ENCODE peak calls at places on chromosomes 6 and 20, in seven cellular contexts. X is lower lobe of right lung, L is stomach, A is PC-3, W is neural crest cell, B is Panc1, J is GM23338. V is an unnamed sample.

GRCh38 chr6:123044341-123044860 is 48.4 kb downstream of the CLVS2 start:
- DNase-seq in X (no peak), L (no peak), A (no peak), W (no peak), B (no peak), J (no peak), V (no peak)

GRCh38 chr6:170260686-170261085 is 30.2 kb downstream of the DLL1 start:
- DNase-seq in X (no peak), L (no peak), A (peak), W (no peak), B (no peak), J (no peak), V (no peak)

GRCh38 chr6:5471637-5472430 is 210.5 kb downstream of the FARS2 start:
- DNase-seq in X (no peak), L (no peak), A (peak), W (peak), B (no peak), J (peak), V (no peak)

GRCh38 chr6:10505529-10505928 is 15.6 kb upstream of the GCNT2 start:
- DNase-seq in X (no peak), L (no peak), A (no peak), W (no peak), B (no peak), J (peak), V (no peak)

GRCh38 chr6:148166339-148166949 is 176.2 kb upstream of the SASH1 start:
- DNase-seq in X (no peak), L (no peak), A (peak), W (no peak), B (no peak), J (peak), V (no peak)

GRCh38 chr6:144543006-144543871 is 258.1 kb downstream of the UTRN start:
- DNase-seq in X (no peak), L (no peak), A (peak), W (no peak), B (peak), J (peak), V (no peak)

GRCh38 chr6:45965007-45965406 is 50.7 kb downstream of the CLIC5 start:
- DNase-seq in X (no peak), L (no peak), A (peak), W (no peak), B (no peak), J (no peak), V (no peak)

GRCh38 chr20:20480689-20481088 is 112.8 kb downstream of the INSM1 start:
- DNase-seq in X (no peak), L (no peak), A (peak), W (no peak), B (no peak), J (no peak), V (peak)

GRCh38 chr6:108874470-108875160 is 26.4 kb downstream of the ARMC2 start:
- DNase-seq in X (no peak), L (no peak), A (no peak), W (no peak), B (no peak), J (no peak), V (no peak)

GRCh38 chr6:52164319-52165094 is 21.7 kb upstream of the IL17A start:
- DNase-seq in X (no peak), L (no peak), A (no peak), W (no peak), B (no peak), J (no peak), V (no peak)

GRCh38 chr20:51258582-51259175 is 235.8 kb upstream of the KCNG1 start:
- DNase-seq in X (no peak), L (no peak), A (peak), W (no peak), B (no peak), J (no peak), V (no peak)

GRCh38 chr20:63641792-63642517 is 11.3 kb downstream of the STMN3 start:
- DNase-seq in X (peak), L (peak), A (peak), W (peak), B (no peak), J (peak), V (no peak)

GRCh38 chr6:162198072-162198471 is 529.5 kb downstream of the PRKN start:
- DNase-seq in X (no peak), L (no peak), A (no peak), W (no peak), B (no peak), J (peak), V (no peak)

GRCh38 chr6:82410151-82410621 is 46.6 kb downstream of the TPBG start:
- DNase-seq in X (no peak), L (no peak), A (peak), W (no peak), B (no peak), J (no peak), V (no peak)

GRCh38 chr6:136749359-136749758 is 42.9 kb downstream of the MAP3K5 start:
- DNase-seq in X (no peak), L (no peak), A (no peak), W (no peak), B (no peak), J (no peak), V (no peak)

GRCh38 chr6:26043389-26044139 is 43.7 kb upstream of the HFE start:
- DNase-seq in X (peak), L (peak), A (peak), W (no peak), B (no peak), J (peak), V (peak)

GRCh38 chr6:137781639-137782038 is 85.4 kb upstream of the TNFAIP3 start:
- DNase-seq in X (no peak), L (no peak), A (no peak), W (no peak), B (no peak), J (no peak), V (no peak)

GRCh38 chr6:14202947-14203346 is 85.4 kb downstream of the CD83 start:
- DNase-seq in X (no peak), L (no peak), A (no peak), W (no peak), B (no peak), J (no peak), V (no peak)

GRCh38 chr20:38331245-38331644 is 15.0 kb upstream of the LBP start:
- DNase-seq in X (no peak), L (no peak), A (no peak), W (no peak), B (no peak), J (no peak), V (no peak)

GRCh38 chr6:112086744-112087135 is 542 bp downstream of the TUBE1 start:
- DNase-seq in X (no peak), L (no peak), A (peak), W (no peak), B (no peak), J (peak), V (peak)
- TF ChIP-seq CTCF in X (peak), L (no peak), A (peak), W (peak), B (no peak), J (peak), V (peak)

GRCh38 chr6:18997375-18997826 is 610.3 kb downstream of the RNF144B start:
- DNase-seq in X (no peak), L (no peak), A (peak), W (no peak), B (peak), J (peak), V (peak)
- TF ChIP-seq CTCF in X (peak), L (peak), A (peak), W (peak), B (peak), J (peak), V (peak)

DNA sequence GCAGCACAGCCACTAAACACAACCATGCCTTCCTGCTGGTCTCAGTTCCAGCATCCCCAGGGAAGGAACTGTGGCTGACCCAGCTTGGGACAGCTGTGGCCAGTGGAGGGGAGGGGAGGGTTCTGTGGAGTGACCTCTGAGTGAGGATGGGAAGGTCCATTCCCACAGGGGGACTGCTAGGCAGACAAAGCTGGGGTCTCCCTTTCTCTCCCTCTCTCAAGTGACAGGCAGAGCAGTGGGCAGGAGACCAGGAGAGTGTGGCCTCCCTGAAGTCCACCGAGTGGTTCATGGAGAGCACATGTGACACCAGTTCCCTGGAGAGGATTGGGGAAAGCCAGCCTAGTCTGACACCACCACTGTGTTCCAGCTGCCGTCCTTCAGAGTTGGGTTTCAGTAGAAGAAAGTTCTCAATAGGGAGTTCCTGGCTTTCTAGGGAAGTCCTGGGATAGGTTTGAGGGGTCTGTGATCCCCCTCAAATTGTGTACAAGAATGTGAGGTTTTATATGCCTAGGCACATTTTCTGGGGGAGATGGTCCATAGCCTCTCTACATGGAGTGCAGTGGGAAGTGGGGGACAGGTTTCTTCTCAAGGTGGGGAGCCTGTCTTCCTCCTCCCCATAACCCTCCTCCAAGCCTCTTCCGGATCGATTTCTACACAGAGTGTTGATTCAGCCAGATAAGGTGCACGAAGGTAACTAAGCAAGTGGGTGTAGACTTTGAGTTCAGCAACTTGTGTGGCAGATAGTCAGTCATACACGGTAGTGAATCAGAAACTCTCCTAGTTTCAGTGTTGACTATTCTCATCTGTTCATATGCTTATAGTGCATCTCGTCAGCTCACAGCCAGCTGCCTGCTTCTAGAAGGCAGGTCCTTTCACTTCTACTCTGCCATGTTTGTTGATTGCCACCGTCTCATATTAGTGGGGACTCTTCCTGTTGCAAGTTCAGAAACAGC is 18.9 kb downstream of the MANBAL start:
- DNase-seq in X (no peak), L (no peak), A (no peak), W (no peak), B (no peak), J (no peak), V (no peak)
- TF ChIP-seq CTCF in X (no peak), L (no peak), A (no peak), W (no peak), B (no peak), J (no peak), V (no peak)

DNA sequence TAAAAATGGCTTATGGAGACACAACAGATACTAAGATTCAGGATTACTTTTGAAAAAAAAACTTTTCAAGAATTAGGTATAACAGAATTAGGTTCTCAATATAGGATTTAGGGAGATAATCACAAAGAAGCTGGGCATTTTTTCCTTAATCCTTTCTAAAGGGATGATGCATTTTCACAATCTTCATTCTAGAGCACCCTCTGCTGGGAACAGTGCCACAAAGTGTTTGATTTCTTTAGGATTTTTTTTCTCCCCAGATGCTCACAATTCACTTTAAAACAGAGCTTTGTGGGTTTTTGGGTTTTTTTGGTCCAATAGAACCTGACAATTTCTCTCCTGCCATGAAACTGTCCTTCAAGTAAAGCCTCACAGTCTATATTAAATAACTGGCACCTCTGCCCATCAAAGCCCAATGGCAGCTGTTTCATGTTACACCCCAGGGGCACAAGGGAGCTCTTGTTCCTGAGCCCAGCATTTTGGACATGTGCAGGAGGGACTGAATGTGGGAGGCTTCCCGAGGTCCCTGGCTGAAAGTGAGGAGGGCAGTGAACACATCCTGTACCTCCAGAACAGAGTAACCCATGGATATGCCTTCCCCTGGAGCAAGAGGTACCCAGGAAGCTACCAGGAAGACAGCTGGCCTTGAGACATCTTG is 39.7 kb downstream of the PREP start:
- DNase-seq in X (no peak), L (no peak), A (peak), W (no peak), B (no peak), J (peak), V (no peak)
- TF ChIP-seq CTCF in X (no peak), L (no peak), A (peak), W (peak), B (peak), J (peak), V (peak)

GRCh38 chr20:40706977-40707582 is 18.0 kb upstream of the MAFB start:
- DNase-seq in X (no peak), L (no peak), A (peak), W (no peak), B (no peak), J (peak), V (no peak)
- TF ChIP-seq CTCF in X (peak), L (no peak), A (peak), W (peak), B (no peak), J (peak), V (peak)

GRCh38 chr6:168713013-168713412 is 272.0 kb downstream of the SMOC2 start:
- DNase-seq in X (no peak), L (no peak), A (no peak), W (no peak), B (no peak), J (peak), V (no peak)

GRCh38 chr6:168711666-168712300 is 270.8 kb downstream of the SMOC2 start:
- DNase-seq in X (no peak), L (no peak), A (no peak), W (no peak), B (no peak), J (no peak), V (no peak)

GRCh38 chr6:168715643-168716481 is 274.9 kb downstream of the SMOC2 start:
- DNase-seq in X (no peak), L (no peak), A (no peak), W (no peak), B (no peak), J (no peak), V (no peak)

GRCh38 chr6:168714547-168715260 is 273.7 kb downstream of the SMOC2 start:
- DNase-seq in X (no peak), L (no peak), A (no peak), W (no peak), B (no peak), J (no peak), V (no peak)

GRCh38 chr6:168713839-168714238 is 272.9 kb downstream of the SMOC2 start:
- DNase-seq in X (no peak), L (peak), A (peak), W (peak), B (no peak), J (peak), V (no peak)
- TF ChIP-seq CTCF in X (peak), L (no peak), A (peak), W (peak), B (peak), J (peak), V (peak)

GRCh38 chr20:17610566-17611289 is 40.9 kb downstream of the DSTN start:
- DNase-seq in X (peak), L (peak), A (no peak), W (no peak), B (no peak), J (peak), V (no peak)

GRCh38 chr20:17612287-17612974 is 42.6 kb downstream of the DSTN start:
- DNase-seq in X (peak), L (no peak), A (no peak), W (no peak), B (no peak), J (peak), V (no peak)

GRCh38 chr20:17611290-17611539 is 41.3 kb downstream of the DSTN start:
- DNase-seq in X (no peak), L (no peak), A (no peak), W (no peak), B (no peak), J (no peak), V (no peak)

GRCh38 chr20:17612975-17613327 is 43.1 kb downstream of the DSTN start:
- DNase-seq in X (no peak), L (no peak), A (no peak), W (no peak), B (no peak), J (no peak), V (no peak)

DNA sequence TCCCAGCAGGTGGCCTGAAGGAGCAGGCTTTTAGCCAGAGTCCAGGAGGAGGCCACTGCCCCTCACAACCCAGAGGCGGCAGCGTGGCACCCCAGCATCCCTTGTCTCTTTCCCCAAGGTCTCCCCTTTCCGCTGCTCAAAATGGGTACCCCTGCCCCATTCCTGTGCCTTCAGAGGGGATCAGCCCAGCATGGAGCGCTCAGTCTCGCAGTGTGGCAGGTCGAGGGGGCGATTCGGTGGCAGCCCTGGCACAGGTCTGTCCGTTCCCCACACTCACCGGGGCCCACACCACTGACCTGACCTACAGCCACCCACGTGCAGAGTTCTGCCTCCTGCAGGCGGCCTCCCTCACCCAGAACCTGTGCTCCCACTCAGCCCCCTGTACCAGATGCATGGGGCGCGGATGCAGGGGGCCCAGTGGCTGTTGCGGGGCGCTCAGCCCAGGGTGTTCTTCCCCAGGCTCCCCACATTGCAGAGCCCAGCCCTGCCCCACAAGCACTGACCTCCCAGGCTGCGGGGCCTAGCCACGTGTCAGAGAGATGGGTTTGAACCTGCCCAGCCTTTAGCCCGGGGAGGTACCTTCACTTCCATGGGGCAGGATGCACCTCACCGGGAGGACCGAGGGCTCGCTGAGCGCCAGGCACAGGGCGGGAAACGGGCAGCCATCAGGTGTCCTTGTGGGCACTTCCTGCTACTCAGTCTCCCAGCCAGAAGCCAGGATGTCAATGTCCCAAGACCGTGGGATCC is 41.8 kb downstream of the DSTN start:
- DNase-seq in X (peak), L (peak), A (peak), W (no peak), B (no peak), J (peak), V (no peak)
- TF ChIP-seq CTCF in X (no peak), L (no peak), A (peak), W (peak), B (peak), J (peak), V (peak)

GRCh38 chr20:22438926-22439325 is 145.4 kb downstream of the FOXA2 start:
- DNase-seq in X (no peak), L (no peak), A (peak), W (no peak), B (no peak), J (peak), V (no peak)
- TF ChIP-seq CTCF in X (no peak), L (no peak), A (peak), W (peak), B (peak), J (peak), V (peak)

DNA sequence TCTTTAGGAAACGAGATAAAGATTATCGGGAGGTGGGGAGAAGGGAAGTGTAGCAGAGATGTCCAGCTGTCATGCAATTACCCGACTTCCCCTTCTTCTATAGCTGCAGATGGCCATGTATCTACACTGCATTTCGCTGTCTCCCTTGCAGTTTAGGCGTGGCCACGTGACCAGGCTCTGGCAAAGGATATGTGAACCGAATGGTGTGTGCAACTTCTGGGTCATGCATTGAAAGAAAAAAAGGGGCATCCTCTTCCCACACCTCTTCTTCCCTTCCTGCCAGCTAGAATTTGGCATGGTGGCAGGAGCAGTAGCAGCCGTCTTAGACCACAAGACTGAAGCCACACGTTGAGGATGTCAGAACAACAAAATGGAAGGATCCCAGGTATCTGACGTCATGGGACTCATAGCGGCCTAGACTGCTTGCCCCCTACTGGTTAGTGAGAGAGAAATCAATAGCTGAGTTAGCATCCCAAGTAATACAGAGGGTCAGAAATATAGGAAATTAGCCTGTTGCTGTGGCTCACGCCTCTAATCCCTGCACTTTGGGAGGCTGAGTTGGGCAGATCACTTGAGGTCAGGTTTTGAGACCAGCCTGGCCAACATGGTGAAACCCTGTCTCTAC is 32.8 kb downstream of the TCF15 start:
- DNase-seq in X (no peak), L (no peak), A (peak), W (no peak), B (no peak), J (peak), V (no peak)
- TF ChIP-seq CTCF in X (no peak), L (no peak), A (peak), W (peak), B (peak), J (peak), V (peak)

V was measured in epithelial cell of proximal tubule.